ENCODE peak calls at places on chromosomes 16 and 17, in six cellular contexts. G, S, V, I, W and Z are unnamed samples.

GRCh38 chr16:50153648-50154368 is 702 bp downstream of the TENT4B start:
- DNase-seq in S (peak), V (no peak), I (no peak), G (peak), W (no peak), Z (peak)

GRCh38 chr17:82375359-82376041 is 3.9 kb downstream of the UTS2R start:
- DNase-seq in G (no peak), W (no peak), V (no peak), S (no peak), I (no peak), Z (no peak)

GRCh38 chr17:35666070-35666469 is 65.4 kb upstream of the RASL10B start:
- DNase-seq in S (no peak), I (no peak), G (no peak), W (no peak), V (no peak), Z (no peak)

GRCh38 chr17:82238562-82239201 is 9.8 kb downstream of the SLC16A3 start:
- DNase-seq in V (no peak), I (no peak), G (no peak), W (no peak), S (no peak), Z (peak)

GRCh38 chr17:64187093-64187895 is 57.4 kb upstream of the ERN1 start:
- DNase-seq in G (no peak), W (no peak), S (no peak), V (peak), I (no peak), Z (no peak)

GRCh38 chr17:48492401-48493298 is 38.2 kb downstream of the HOXB1 start:
- DNase-seq in V (no peak), S (peak), W (no peak), G (peak), I (no peak), Z (peak)

GRCh38 chr17:57438031-57438731 is 181.9 kb downstream of the MSI2 start:
- DNase-seq in G (no peak), W (no peak), V (no peak), I (no peak), S (no peak), Z (no peak)

GRCh38 chr17:57572600-57572999 is 172.5 kb downstream of the CCDC182 start:
- DNase-seq in W (no peak), G (no peak), S (no peak), I (no peak), V (no peak), Z (no peak)

GRCh38 chr17:73485130-73485529 is 159.1 kb downstream of the SDK2 start:
- DNase-seq in W (no peak), I (no peak), S (no peak), G (no peak), V (no peak), Z (peak)

GRCh38 chr16:85428168-85428898 is 184.8 kb upstream of the GSE1 start:
- DNase-seq in G (peak), V (no peak), I (no peak), W (peak), S (peak), Z (peak)

GRCh38 chr16:67129422-67129821 is 19.7 kb downstream of the PHAF1 start:
- DNase-seq in I (no peak), G (no peak), V (no peak), S (no peak), W (no peak), Z (no peak)

GRCh38 chr16:50683689-50684374 is 2.7 kb upstream of the SNX20 start:
- DNase-seq in V (no peak), W (no peak), I (peak), G (no peak), S (no peak), Z (no peak)

GRCh38 chr17:76241205-76241539 is 879 bp upstream of the RNF157 start:
- DNase-seq in G (no peak), W (no peak), V (peak), S (no peak), I (no peak), Z (no peak)

GRCh38 chr16:56424791-56425438 is 430 bp downstream of the AMFR start:
- DNase-seq in I (no peak), W (no peak), S (peak), G (peak), V (no peak), Z (peak)

GRCh38 chr16:46800494-46800893 is 30.5 kb downstream of the C16orf87 start:
- DNase-seq in V (no peak), W (no peak), I (no peak), S (no peak), G (no peak), Z (no peak)

GRCh38 chr17:59851431-59852375 is 41.0 kb downstream of the TUBD1 start:
- DNase-seq in G (no peak), V (no peak), S (no peak), I (no peak), W (no peak), Z (no peak)

GRCh38 chr16:58451945-58452401 is 48.0 kb upstream of the NDRG4 start:
- DNase-seq in G (no peak), S (no peak), I (no peak), W (no peak), V (peak), Z (no peak)
- TF ChIP-seq ATF3 in G (no peak), S (no peak), I (no peak), W (no peak), V (no peak), Z (peak)

DNA sequence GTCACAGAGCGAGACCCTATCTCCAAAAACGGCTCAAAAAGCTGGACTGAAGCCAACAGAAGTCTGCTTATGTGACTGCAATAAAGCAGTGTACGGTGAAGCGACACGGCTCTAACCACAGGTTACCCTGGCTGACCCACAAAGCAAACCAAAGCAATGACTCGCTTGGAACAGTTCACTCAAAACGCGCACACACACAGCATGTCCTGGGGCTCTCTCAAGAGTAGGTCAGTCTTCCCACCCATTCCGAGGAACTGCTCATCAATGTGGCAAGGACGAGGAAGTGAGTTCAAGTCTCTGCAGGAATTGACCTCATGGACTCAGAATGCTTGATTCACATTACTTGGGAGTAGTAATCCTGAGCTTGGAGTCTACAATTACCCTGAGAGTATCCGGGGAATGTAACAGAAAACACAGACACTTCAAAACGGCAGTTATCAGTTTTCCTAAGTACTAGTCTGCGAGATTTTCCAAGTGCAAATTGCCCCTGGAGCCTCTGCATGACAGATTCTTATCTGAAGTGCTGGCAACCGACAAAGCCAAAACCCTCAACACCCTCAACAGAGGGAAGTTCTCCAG is 25.4 kb downstream of the PELP1 start:
- DNase-seq in I (no peak), S (no peak), V (peak), W (peak), G (no peak), Z (peak)
- TF ChIP-seq ATF3 in I (no peak), S (no peak), V (no peak), W (no peak), G (no peak), Z (no peak)

DNA sequence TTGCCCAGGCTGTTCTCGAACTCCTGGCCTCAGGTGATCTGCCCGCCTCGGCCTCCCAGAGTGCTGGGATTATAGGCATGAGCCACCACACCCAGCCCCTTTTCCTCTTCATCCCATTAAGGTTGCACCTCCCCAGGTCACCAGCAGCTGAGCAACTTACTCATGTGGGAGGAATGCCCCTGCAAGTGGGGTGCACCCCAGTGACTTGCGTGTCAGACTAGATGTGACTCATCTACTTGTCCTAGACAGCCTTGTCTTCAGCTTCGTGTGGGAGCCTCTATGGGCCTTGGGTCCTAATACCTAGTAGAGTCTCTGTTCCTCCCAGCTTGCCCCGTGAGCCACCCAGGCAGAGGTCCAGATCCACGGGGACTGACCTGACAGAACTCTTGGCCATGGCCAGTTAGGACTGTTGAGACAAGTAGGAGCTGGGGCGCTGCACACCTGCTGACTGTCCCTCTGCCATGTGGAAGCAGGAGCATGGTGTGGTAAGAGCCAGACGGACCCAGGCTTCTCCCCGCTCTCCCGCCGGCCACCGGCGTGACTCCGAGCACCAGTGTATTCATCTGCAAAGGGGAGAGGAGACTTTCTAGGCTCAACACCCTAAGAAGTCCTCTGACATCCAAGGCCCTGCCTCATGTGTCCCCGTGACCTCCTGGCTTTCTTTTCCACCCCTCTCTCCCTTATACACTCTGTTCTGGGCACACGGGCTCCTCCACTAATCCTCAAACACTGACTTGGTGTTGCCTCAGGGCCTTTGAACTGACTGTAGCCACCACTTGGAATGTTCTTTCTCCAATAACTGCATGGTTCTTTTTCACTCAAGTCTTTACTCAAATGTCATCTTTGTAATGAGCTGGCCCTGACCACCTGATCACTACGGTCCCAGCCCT is 11.6 kb upstream of the CBX4 start:
- DNase-seq in S (no peak), W (peak), I (no peak), V (no peak), G (no peak), Z (peak)
- TF ChIP-seq ATF3 in S (no peak), W (no peak), I (no peak), V (no peak), G (no peak), Z (no peak)

GRCh38 chr16:59210955-59211541 is 476.9 kb upstream of the GOT2 start:
- DNase-seq in V (peak), G (no peak), W (no peak), S (peak), I (no peak), Z (no peak)
- TF ChIP-seq ATF3 in V (no peak), G (no peak), W (no peak), S (no peak), I (no peak), Z (no peak)

DNA sequence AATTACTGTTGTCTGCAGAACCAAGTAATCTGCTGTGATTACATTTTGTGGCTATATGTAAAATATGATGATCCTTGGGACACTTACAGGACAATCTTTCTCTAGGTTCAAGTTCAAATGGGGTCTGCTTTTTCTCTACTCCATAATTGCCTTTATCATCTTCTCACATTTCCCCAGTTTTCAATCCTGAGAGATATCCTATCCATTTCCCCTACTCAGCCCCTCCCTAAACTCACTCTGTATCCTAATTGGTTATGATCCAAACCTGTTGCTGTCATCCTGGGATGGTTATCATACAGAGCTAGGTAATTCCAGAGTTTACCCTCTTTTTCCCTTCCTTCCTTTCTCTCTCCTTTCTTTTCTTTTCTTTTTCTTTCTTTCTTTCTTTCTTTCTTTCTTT is 100.5 kb upstream of the ELAC2 start:
- DNase-seq in I (no peak), G (no peak), V (no peak), S (no peak), W (no peak), Z (no peak)
- TF ChIP-seq ATF3 in I (no peak), G (no peak), V (no peak), S (no peak), W (no peak), Z (no peak)

GRCh38 chr16:87337247-87337646 is 20.1 kb upstream of the C16orf95 start:
- DNase-seq in G (no peak), W (no peak), S (no peak), I (no peak), V (no peak), Z (no peak)
- TF ChIP-seq ATF3 in G (no peak), W (no peak), S (no peak), I (no peak), V (no peak), Z (no peak)

DNA sequence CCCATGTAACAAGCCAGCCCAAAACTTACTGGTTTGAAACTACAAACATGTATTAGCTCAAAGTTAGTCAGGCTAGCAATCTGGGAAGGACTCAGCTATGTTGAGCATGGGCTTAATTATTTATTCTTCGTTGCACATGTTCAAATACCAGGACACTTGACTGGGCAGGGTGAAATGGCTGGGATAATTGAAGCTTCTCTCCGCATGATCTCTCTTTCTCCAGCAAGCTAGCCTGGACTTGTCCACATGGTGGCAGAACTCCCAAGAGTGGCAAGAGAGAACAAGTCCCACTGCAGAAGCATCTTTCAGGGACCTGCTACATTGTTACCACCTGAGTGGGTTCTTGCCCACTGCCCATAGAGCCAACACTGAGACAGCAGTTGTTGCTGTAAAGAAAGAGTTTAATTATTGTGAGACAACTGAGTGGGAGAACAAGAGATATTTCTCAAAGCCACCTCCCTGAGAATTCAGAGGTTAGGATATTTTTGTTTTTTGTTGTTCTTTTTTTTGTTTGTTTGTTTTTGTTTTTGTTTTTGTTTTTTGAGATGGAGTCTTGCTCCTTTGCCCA is 16.8 kb upstream of the ATF7IP2 start:
- DNase-seq in W (no peak), G (no peak), V (peak), I (no peak), S (no peak), Z (peak)
- TF ChIP-seq ATF3 in W (no peak), G (no peak), V (no peak), I (no peak), S (no peak), Z (no peak)

GRCh38 chr16:52805559-52806168 is 247.0 kb downstream of the CHD9NB start:
- DNase-seq in S (no peak), G (no peak), I (no peak), W (no peak), V (no peak), Z (no peak)
- TF ChIP-seq ATF3 in S (no peak), G (no peak), I (no peak), W (no peak), V (no peak), Z (no peak)

GRCh38 chr17:4506892-4507291 is 8.2 kb downstream of the SPNS2 start:
- DNase-seq in I (no peak), V (no peak), W (no peak), G (no peak), S (no peak), Z (no peak)

GRCh38 chr17:4504188-4504587 is 5.5 kb downstream of the SPNS2 start:
- DNase-seq in I (no peak), V (no peak), G (no peak), S (no peak), W (no peak), Z (no peak)

GRCh38 chr17:4506180-4506814 is 7.6 kb downstream of the SPNS2 start:
- DNase-seq in G (no peak), W (no peak), V (no peak), I (no peak), S (no peak), Z (peak)

GRCh38 chr17:4503283-4504005 is 4.8 kb downstream of the SPNS2 start:
- DNase-seq in G (no peak), I (no peak), W (no peak), V (no peak), S (no peak), Z (no peak)

GRCh38 chr17:4505187-4505586 is 6.5 kb downstream of the SPNS2 start:
- DNase-seq in W (no peak), G (no peak), I (no peak), V (no peak), S (no peak), Z (no peak)
- TF ChIP-seq ATF3 in W (no peak), G (no peak), I (no peak), V (no peak), S (no peak), Z (no peak)